ENCODE peak calls at places on chromosome 14, in ten cellular contexts. P is fibroblast of mammary gland, M is breast epithelium, J is GM13976, B is IMR-90, E is pancreas, Y is astrocyte, G is osteocyte, U is BE2C, K is omental fat pad. L is an unnamed sample.
A peak's percentile ranks its signal among the peaks of the same experiment; 100 is the strongest.

GRCh38 chr14:103879570-103880333 is 32.4 kb upstream of the PPP1R13B start:
- DNase-seq in P (no peak), M (peak; percentile 66), J (no peak), B (no peak), E (peak; percentile 97), Y (peak; percentile 24), G (no peak), U (no peak), K (no peak), L (no peak)

GRCh38 chr14:67982711-67983608 is 163.4 kb downstream of the RAD51B start:
- DNase-seq in P (peak; percentile 19), M (no peak), J (no peak), B (peak; percentile 7), E (no peak), Y (peak; percentile 58), G (no peak), U (no peak), K (no peak), L (no peak)

GRCh38 chr14:89243286-89243685 is 173.7 kb downstream of the FOXN3 start:
- DNase-seq in P (no peak), M (no peak), J (no peak), B (no peak), E (no peak), Y (no peak), G (no peak), U (no peak), K (no peak), L (no peak)

GRCh38 chr14:104263671-104264358 is 125.4 kb downstream of the KIF26A start:
- DNase-seq in P (no peak), M (no peak), J (no peak), B (no peak), E (peak; percentile 19), Y (no peak), G (no peak), U (peak; percentile 6), K (no peak), L (peak; percentile 55)

GRCh38 chr14:39102969-39103957 is at the start of gene SEC23A:
- DNase-seq in P (peak; percentile 82), M (peak; percentile 86), J (peak; percentile 91), B (peak; percentile 83), E (peak; percentile 94), Y (peak; percentile 80), G (peak; percentile 94), U (peak; percentile 94), K (peak; percentile 82), L (peak; percentile 90)

GRCh38 chr14:55789442-55789841 is 209.4 kb downstream of the KTN1 start:
- DNase-seq in P (peak; percentile 33), M (no peak), J (no peak), B (peak; percentile 44), E (no peak), Y (no peak), G (no peak), U (no peak), K (no peak), L (no peak)

GRCh38 chr14:104114421-104115130 is 23.8 kb upstream of the KIF26A start:
- DNase-seq in P (no peak), M (peak; percentile 48), J (no peak), B (no peak), E (peak; percentile 50), Y (no peak), G (no peak), U (no peak), K (no peak), L (peak; percentile 16)

GRCh38 chr14:74973905-74974363 is 18.5 kb upstream of the PGF start:
- DNase-seq in P (no peak), M (no peak), J (no peak), B (no peak), E (no peak), Y (no peak), G (no peak), U (no peak), K (no peak), L (no peak)

GRCh38 chr14:36807727-36808126 is 146.1 kb downstream of the PAX9 start:
- DNase-seq in P (no peak), M (no peak), J (no peak), B (no peak), E (no peak), Y (no peak), G (no peak), U (no peak), K (no peak), L (no peak)

GRCh38 chr14:51533160-51533559 is 118.5 kb upstream of the FRMD6 start:
- DNase-seq in P (peak; percentile 83), M (no peak), J (no peak), B (peak; percentile 86), E (no peak), Y (peak; percentile 72), G (no peak), U (no peak), K (no peak), L (no peak)

GRCh38 chr14:88379706-88380343 is 5.6 kb upstream of the SPATA7 start:
- DNase-seq in P (no peak), M (no peak), J (no peak), B (no peak), E (no peak), Y (no peak), G (no peak), U (no peak), K (no peak), L (no peak)

GRCh38 chr14:42192659-42193425 is 586.2 kb downstream of the LRFN5 start:
- DNase-seq in P (peak; percentile 99), M (no peak), J (no peak), B (peak; percentile 98), E (no peak), Y (peak; percentile 91), G (no peak), U (no peak), K (no peak), L (no peak)

GRCh38 chr14:94588311-94588710 is 7.1 kb downstream of the SERPINA5 start:
- DNase-seq in P (no peak), M (no peak), J (no peak), B (no peak), E (no peak), Y (no peak), G (no peak), U (no peak), K (no peak), L (no peak)

GRCh38 chr14:63867926-63868921 is 15.4 kb downstream of the SYNE2 start:
- DNase-seq in P (no peak), M (no peak), J (no peak), B (peak; percentile 23), E (no peak), Y (no peak), G (no peak), U (no peak), K (no peak), L (no peak)

GRCh38 chr14:95023886-95024285 is 133.4 kb downstream of the DICER1 start:
- DNase-seq in P (peak; percentile 72), M (no peak), J (no peak), B (peak; percentile 6), E (peak; percentile 15), Y (peak; percentile 3), G (peak; percentile 42), U (no peak), K (no peak), L (no peak)

DNA sequence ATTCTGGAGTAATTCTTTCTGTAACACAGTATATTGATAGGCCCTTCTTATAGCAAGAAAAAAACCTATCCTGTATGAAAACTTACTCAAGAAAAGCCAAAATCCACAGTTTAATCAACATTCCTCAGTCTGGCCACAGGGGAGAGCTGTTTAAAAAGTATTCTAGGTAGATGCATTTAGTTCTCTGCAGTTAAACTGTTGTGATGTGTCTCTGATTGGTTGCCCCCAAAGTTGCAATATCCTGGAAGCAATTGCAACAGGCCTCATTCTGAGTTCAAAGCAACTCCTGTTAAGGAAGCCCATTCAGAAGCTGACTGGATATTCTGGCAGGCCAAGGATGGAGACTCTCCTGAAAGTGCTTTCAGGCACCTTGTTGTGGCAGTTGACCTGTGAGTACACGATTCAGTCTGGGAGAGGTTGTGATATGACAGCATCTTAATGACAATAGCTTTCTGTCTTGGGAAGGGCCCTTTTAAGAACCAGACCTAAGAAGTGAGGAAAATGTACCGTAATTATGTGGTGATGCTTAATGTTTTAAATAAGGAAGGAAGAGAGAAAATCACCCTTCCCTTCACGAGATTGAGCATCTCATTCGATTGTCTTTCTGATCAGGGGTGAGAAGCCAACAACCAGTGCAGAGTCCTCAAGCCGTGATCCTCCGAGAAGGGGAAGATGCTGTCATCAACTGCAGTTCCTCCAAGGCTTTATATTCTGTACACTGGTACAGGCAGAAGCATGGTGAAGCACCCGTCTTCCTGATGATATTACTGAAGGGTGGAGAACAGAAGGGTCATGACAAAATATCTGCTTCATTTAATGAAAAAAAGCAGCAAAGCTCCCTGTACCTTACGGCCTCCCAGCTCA is 420.7 kb downstream of the DAD1 start:
- DNase-seq in P (peak; percentile 29), M (no peak), J (no peak), B (peak; percentile 63), E (no peak), Y (no peak), G (no peak), U (no peak), K (no peak), L (no peak)
- TF ChIP-seq CTCF in P (no peak), M (no peak), J (no peak), B (peak; percentile 32), E (no peak), Y (peak; percentile 7), G (no peak), U (no peak), K (no peak), L (no peak)

GRCh38 chr14:65940056-65940735 is 527.7 kb downstream of the FUT8 start:
- DNase-seq in P (no peak), M (no peak), J (peak; percentile 27), B (no peak), E (no peak), Y (no peak), G (no peak), U (peak; percentile 53), K (no peak), L (peak; percentile 54)
- TF ChIP-seq CTCF in P (peak; percentile 29), M (no peak), J (peak; percentile 23), B (peak; percentile 1), E (no peak), Y (no peak), G (no peak), U (peak; percentile 61), K (no peak), L (peak; percentile 63)

DNA sequence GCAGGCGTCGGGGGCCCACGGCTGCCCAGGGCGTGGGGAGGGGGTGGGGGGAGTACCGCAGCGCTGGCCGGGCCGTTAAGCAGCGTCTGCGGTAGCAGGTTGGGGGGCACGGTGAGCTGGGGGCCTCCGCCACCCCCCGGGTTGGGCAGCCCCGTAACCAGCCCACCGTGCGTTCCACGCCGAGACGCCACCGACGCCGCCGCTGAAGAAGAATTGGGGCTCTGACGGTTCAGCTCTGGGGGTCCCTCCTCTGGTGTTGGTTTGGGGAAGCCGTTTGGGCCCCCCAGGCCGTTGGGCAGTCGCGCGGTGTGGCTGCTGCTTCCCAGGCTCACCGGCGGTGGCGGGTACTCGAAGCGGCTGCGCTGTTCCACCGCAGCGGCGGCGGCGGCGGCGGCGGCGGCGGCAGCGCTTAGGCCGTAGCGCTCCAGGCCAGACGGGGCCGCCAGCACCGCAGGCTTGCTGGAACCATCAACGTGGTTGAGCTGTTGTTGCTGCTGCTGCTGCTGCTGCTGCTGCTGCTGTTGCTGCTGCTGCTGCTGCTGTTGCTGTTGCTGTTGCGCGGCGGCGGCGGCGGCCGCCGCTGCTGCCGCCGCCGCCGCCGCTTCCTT is 1.5 kb downstream of the IRF2BPL start:
- DNase-seq in P (peak; percentile 58), M (no peak), J (peak; percentile 70), B (peak; percentile 54), E (peak; percentile 85), Y (no peak), G (no peak), U (peak; percentile 68), K (no peak), L (peak; percentile 69)
- TF ChIP-seq CTCF in P (no peak), M (no peak), J (peak; percentile 29), B (peak; percentile 5), E (no peak), Y (no peak), G (no peak), U (no peak), K (no peak), L (no peak)

GRCh38 chr14:69716483-69717187 is 50.3 kb upstream of the SRSF5 start:
- DNase-seq in P (peak; percentile 85), M (no peak), J (no peak), B (peak; percentile 92), E (no peak), Y (peak; percentile 95), G (no peak), U (no peak), K (no peak), L (no peak)
- TF ChIP-seq CTCF in P (no peak), M (no peak), J (no peak), B (no peak), E (no peak), Y (no peak), G (no peak), U (no peak), K (no peak), L (no peak)

L was measured in glutamatergic neuron.